ENCODE peak calls at places on chromosomes 3 and 15, in four cellular contexts. T, J, M and H are unnamed samples. For H3K4me1, the result is how much of the 10 kb centered on the place peaks cover.

GRCh38 chr15:85499498-85499897 is 119.1 kb downstream of the AKAP13 start:
- DNase-seq in T (no peak), J (no peak), M (no peak), H (no peak)

GRCh38 chr3:183822631-183823030 is 2.7 kb downstream of the MAP6D1 start:
- DNase-seq in T (no peak), J (no peak), M (no peak), H (no peak)

GRCh38 chr3:32821686-32822296 is 4.0 kb downstream of the TRIM71 start:
- DNase-seq in T (no peak), J (no peak), M (no peak), H (no peak)

GRCh38 chr15:26771168-26771916 is 1.5 kb downstream of the GABRB3 start:
- DNase-seq in T (no peak), J (no peak), M (no peak), H (no peak)

GRCh38 chr3:155195558-155195957 is 97.9 kb downstream of the STRIT1 start:
- DNase-seq in T (no peak), J (no peak), M (no peak), H (no peak)

GRCh38 chr3:125059488-125060245 is 3.9 kb upstream of the HEG1 start:
- DNase-seq in T (peak), J (no peak), M (no peak), H (no peak)

GRCh38 chr3:114143817-114144216 is 35.0 kb downstream of the DRD3 start:
- DNase-seq in T (no peak), J (no peak), M (no peak), H (no peak)

GRCh38 chr3:111737712-111738097 is 121.4 kb upstream of the PHLDB2 start:
- DNase-seq in T (no peak), J (peak), M (peak), H (peak)

GRCh38 chr3:193942516-193943055 is 193.4 kb upstream of the HES1 start:
- DNase-seq in T (no peak), J (no peak), M (no peak), H (no peak)

GRCh38 chr3:97910931-97911351 is 61.3 kb downstream of the RIOX2 start:
- DNase-seq in T (no peak), J (no peak), M (no peak), H (no peak)

GRCh38 chr3:88462241-88462640 is 312.5 kb downstream of the C3orf38 start:
- DNase-seq in T (no peak), J (no peak), M (no peak), H (no peak)

GRCh38 chr3:40258064-40258463 is 51.4 kb upstream of the EIF1B start:
- DNase-seq in T (no peak), J (no peak), M (no peak), H (no peak)

GRCh38 chr15:65344909-65345275 is 32.9 kb downstream of the IGDCC3 start:
- DNase-seq in T (no peak), J (no peak), M (no peak), H (no peak)

GRCh38 chr15:49055630-49056029 is 9.4 kb upstream of the SECISBP2L start:
- DNase-seq in T (no peak), J (no peak), M (no peak), H (no peak)

GRCh38 chr3:12194669-12195161 is 36.0 kb upstream of the TIMP4 start:
- DNase-seq in T (no peak), J (no peak), M (no peak), H (peak)

GRCh38 chr3:115071611-115072010 is 75.5 kb downstream of the ZBTB20 start:
- DNase-seq in T (peak), J (no peak), M (no peak), H (no peak)

GRCh38 chr3:153599685-153600084 is 437.7 kb downstream of the RAP2B start:
- DNase-seq in T (peak), J (no peak), M (peak), H (no peak)

GRCh38 chr15:89825264-89825940 is 10.8 kb upstream of the ANPEP start:
- DNase-seq in T (no peak), J (no peak), M (no peak), H (no peak)

GRCh38 chr3:11195201-11195600 is 40.9 kb downstream of the HRH1 start:
- DNase-seq in T (peak), J (no peak), M (no peak), H (no peak)

GRCh38 chr3:162769559-162769958 is 1273.0 kb downstream of the OTOL1 start:
- DNase-seq in T (no peak), J (no peak), M (no peak), H (no peak)

GRCh38 chr15:83200162-83200561 is 7.5 kb downstream of the HDGFL3 start:
- DNase-seq in T (no peak), J (no peak), M (no peak), H (no peak)

GRCh38 chr3:78728406-78729145 is 1039.2 kb downstream of the ROBO1 start:
- DNase-seq in T (no peak), J (peak), M (peak), H (no peak)

GRCh38 chr3:24829632-24830229 is 335.1 kb upstream of the THRB start:
- DNase-seq in T (peak), J (no peak), M (no peak), H (no peak)

GRCh38 chr3:111729087-111729846 is 129.8 kb upstream of the PHLDB2 start:
- DNase-seq in T (peak), J (peak), M (peak), H (peak)

GRCh38 chr15:58269455-58270414 is 131.6 kb downstream of the AQP9 start:
- DNase-seq in T (peak), J (no peak), M (no peak), H (no peak)

GRCh38 chr3:46557814-46558183 is 8.3 kb downstream of the LRRC2 start:
- DNase-seq in T (no peak), J (no peak), M (no peak), H (no peak)

GRCh38 chr3:59064728-59065127 is 14.9 kb upstream of the CFAP20DC start:
- DNase-seq in T (no peak), J (no peak), M (no peak), H (no peak)

GRCh38 chr3:59065240-59065639 is 15.4 kb upstream of the CFAP20DC start:
- DNase-seq in T (no peak), J (no peak), M (no peak), H (no peak)

GRCh38 chr3:59064276-59064675 is 14.5 kb upstream of the CFAP20DC start:
- DNase-seq in T (no peak), J (no peak), M (no peak), H (no peak)

GRCh38 chr3:59074764-59075163 is 24.9 kb upstream of the CFAP20DC start:
- DNase-seq in T (no peak), J (no peak), M (no peak), H (no peak)

GRCh38 chr3:59069838-59070237 is 20.0 kb upstream of the CFAP20DC start:
- DNase-seq in T (no peak), J (no peak), M (no peak), H (no peak)
- H3K4me1 ChIP-seq in T (under half), J (under half), M (under half), H (under half)

GRCh38 chr15:91949361-91949760 is 95.9 kb downstream of the SLCO3A1 start:
- DNase-seq in T (no peak), J (no peak), M (no peak), H (no peak)
- H3K4me1 ChIP-seq in T (under half), J (under half), M (half or more), H (under half)

GRCh38 chr3:15315003-15315402 is 17.4 kb downstream of the SH3BP5 start:
- DNase-seq in T (no peak), J (no peak), M (no peak), H (no peak)

GRCh38 chr3:15312550-15312949 is 19.8 kb downstream of the SH3BP5 start:
- DNase-seq in T (no peak), J (no peak), M (no peak), H (no peak)

GRCh38 chr3:15317164-15317477 is 15.3 kb downstream of the SH3BP5 start:
- DNase-seq in T (no peak), J (no peak), M (peak), H (no peak)

GRCh38 chr3:15313461-15313860 is 18.9 kb downstream of the SH3BP5 start:
- DNase-seq in T (no peak), J (no peak), M (no peak), H (no peak)

GRCh38 chr3:15314276-15314675 is 18.1 kb downstream of the SH3BP5 start:
- DNase-seq in T (no peak), J (no peak), M (no peak), H (no peak)
- H3K4me1 ChIP-seq in T (under half), J (under half), M (under half), H (half or more)

GRCh38 chr3:66485291-66485968 is 15.4 kb downstream of the LRIG1 start:
- DNase-seq in T (no peak), J (peak), M (no peak), H (no peak)
- H3K4me1 ChIP-seq in T (under half), J (under half), M (half or more), H (half or more)

DNA sequence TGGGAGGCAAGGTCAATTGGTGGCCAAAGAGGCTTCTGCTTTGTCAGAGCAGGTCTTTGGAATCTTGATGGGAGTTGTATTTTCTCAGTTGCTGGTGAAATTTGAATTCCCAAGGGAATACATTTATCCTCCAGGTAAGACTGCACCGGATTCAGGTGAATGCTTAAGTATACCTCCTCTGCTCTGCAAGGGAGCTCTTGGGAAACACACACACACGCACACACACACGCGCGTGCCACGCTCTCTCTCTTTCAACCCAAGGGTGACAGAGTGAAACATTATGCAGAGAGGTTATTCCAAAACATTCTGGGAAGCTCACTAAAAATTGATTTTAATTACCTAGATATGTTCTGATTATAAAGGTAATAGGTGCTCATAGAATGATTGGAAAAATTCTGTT is 33.7 kb downstream of the ST6GAL1 start:
- DNase-seq in T (no peak), J (no peak), M (no peak), H (no peak)
- H3K4me1 ChIP-seq in T (under half), J (under half), M (half or more), H (under half)

DNA sequence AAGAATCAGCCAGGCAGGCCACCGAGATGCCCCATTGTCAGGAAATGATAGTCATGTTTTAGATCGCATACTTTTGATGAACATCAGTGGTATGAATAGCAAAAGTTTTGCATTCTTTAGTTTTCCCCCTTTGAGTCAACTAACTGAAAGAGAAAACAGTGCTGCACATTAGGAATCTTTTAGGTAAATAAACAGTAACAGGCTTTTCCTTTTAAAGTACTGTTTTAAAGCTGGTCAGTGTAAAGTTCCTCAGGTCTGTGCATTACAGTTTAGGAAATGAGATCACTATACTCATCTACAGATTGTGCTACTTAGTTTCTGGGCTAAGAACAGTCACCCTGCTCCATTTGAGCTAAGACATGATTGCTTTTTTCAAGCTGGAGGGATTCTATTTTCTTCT is 36.3 kb downstream of the FAM98B start:
- DNase-seq in T (peak), J (no peak), M (no peak), H (no peak)
- H3K4me1 ChIP-seq in T (under half), J (under half), M (under half), H (under half)

GRCh38 chr3:152355744-152356665 is 87.3 kb downstream of the MBNL1 start:
- DNase-seq in T (no peak), J (no peak), M (no peak), H (no peak)
- H3K4me1 ChIP-seq in T (half or more), J (under half), M (half or more), H (half or more)

GRCh38 chr15:40104865-40105516 is 3.7 kb downstream of the BMF start:
- DNase-seq in T (peak), J (peak), M (peak), H (peak)
- H3K4me1 ChIP-seq in T (under half), J (under half), M (half or more), H (half or more)

DNA sequence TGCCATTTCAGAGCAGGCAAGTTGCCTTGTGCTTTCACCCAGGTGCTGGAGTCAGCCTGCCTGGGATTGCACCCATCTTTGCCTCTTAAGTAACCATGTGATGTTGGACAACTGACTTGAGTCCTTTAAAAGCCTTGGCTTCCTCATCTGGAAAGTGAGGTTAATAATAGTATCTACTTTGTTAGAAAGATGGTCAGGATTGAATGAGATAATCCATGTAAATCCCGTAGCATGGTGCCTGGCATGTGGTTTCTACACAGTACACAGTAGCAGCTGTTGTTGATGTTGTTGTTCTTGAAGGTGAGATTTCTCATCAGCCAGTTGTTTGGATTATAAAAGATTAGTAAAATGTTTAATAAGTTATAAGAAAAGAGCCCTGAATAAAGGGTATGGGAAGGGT is 48.8 kb downstream of the PSMD6 start:
- DNase-seq in T (no peak), J (no peak), M (no peak), H (no peak)
- H3K4me1 ChIP-seq in T (under half), J (under half), M (half or more), H (under half)